ENCODE peak calls at places on chromosomes 16 and 17, in six cellular contexts. Q, B, N, S, P and M are unnamed samples.

GRCh38 chr17:62808576-62808970 is 459 bp upstream of the MARCHF10 start:
- DNase-seq in Q (no peak), B (no peak), N (no peak), S (no peak), P (no peak), M (no peak)

GRCh38 chr16:78882150-78882549 is 718.4 kb downstream of the MAF start:
- DNase-seq in Q (no peak), B (no peak), N (no peak), S (no peak), P (no peak), M (no peak)

GRCh38 chr17:28928061-28928460 is 23.3 kb downstream of the PHF12 start:
- DNase-seq in Q (no peak), B (no peak), N (no peak), S (no peak), P (no peak), M (no peak)

GRCh38 chr16:48946687-48947370 is 334.8 kb downstream of the CBLN1 start:
- DNase-seq in Q (no peak), B (no peak), N (no peak), S (no peak), P (no peak), M (no peak)

GRCh38 chr16:48318630-48319029 is 66.6 kb downstream of the SIAH1 start:
- DNase-seq in Q (no peak), B (peak), N (peak), S (no peak), P (no peak), M (peak)

GRCh38 chr17:20992987-20993862 is 49.6 kb downstream of the USP22 start:
- DNase-seq in Q (no peak), B (peak), N (peak), S (no peak), P (peak), M (peak)

GRCh38 chr17:45283711-45284110 is 21.8 kb upstream of the SPATA32 start:
- DNase-seq in Q (no peak), B (no peak), N (no peak), S (no peak), P (no peak), M (no peak)

GRCh38 chr17:48006936-48007703 is 30.5 kb downstream of the COPZ2 start:
- DNase-seq in Q (no peak), B (no peak), N (no peak), S (no peak), P (no peak), M (no peak)

GRCh38 chr17:29827179-29827578 is 102.8 kb downstream of the SSH2 start:
- DNase-seq in Q (no peak), B (no peak), N (no peak), S (no peak), P (no peak), M (no peak)

GRCh38 chr16:78684040-78684611 is 584.7 kb downstream of the WWOX start:
- DNase-seq in Q (no peak), B (no peak), N (no peak), S (peak), P (no peak), M (no peak)